ENCODE peak calls at places on chromosomes 4 and X, in nine cellular contexts. A is upper lobe of right lung; F is fibroblast of lung; M is colonic mucosa; Q is brain microvascular endothelial cell; O is mesendoderm; E is bronchial epithelial cell; C is CD8-positive, alpha-beta memory T cell; H is HepG2. T is an unnamed sample. For H3K36me3, the result is how much of the 10 kb centered on the place peaks cover.

GRCh38 chrX:22097295-22097694 is 65.2 kb downstream of the PHEX start:
- DNase-seq in M (no peak), O (no peak), Q (no peak), E (peak), H (no peak), F (peak), C (no peak), A (no peak), T (no peak)

GRCh38 chr4:27289704-27290103 is 429.1 kb downstream of the STIM2 start:
- DNase-seq in C (no peak), O (peak), M (no peak), Q (no peak), H (no peak), A (no peak), F (no peak), E (no peak), T (no peak)

GRCh38 chrX:22800360-22800759 is 199.4 kb upstream of the DDX53 start:
- DNase-seq in A (no peak), F (peak), M (peak), C (no peak), Q (peak), E (peak), H (no peak), O (peak), T (peak)

GRCh38 chr4:5940470-5941203 is 47.8 kb upstream of the CRMP1 start:
- DNase-seq in H (peak), O (peak), Q (peak), F (no peak), E (peak), C (no peak), A (peak), M (no peak), T (peak)

GRCh38 chr4:24775209-24775608 is 20.2 kb upstream of the SOD3 start:
- DNase-seq in A (no peak), F (peak), H (no peak), C (no peak), Q (no peak), E (no peak), M (no peak), O (no peak), T (no peak)

GRCh38 chr4:111871802-111872201 is 273.5 kb upstream of the FAM241A start:
- DNase-seq in M (no peak), C (no peak), O (peak), A (no peak), E (no peak), H (no peak), Q (no peak), F (no peak), T (no peak)

GRCh38 chr4:3866813-3867129 is 100.6 kb downstream of the ADRA2C start:
- DNase-seq in A (peak), O (no peak), M (no peak), E (no peak), C (no peak), Q (no peak), F (no peak), H (no peak), T (no peak)

GRCh38 chrX:65668362-65669310 is 1.2 kb downstream of the MSN start:
- DNase-seq in M (peak), H (no peak), E (peak), C (peak), F (peak), Q (peak), O (peak), A (peak), T (peak)

GRCh38 chrX:110435191-110435590 is 76.5 kb downstream of the RTL9 start:
- DNase-seq in O (no peak), M (no peak), A (no peak), C (no peak), Q (no peak), H (no peak), E (no peak), F (no peak), T (no peak)

GRCh38 chr4:57916479-57916878 is 806.3 kb upstream of the IGFBP7 start:
- DNase-seq in Q (no peak), F (no peak), C (no peak), A (no peak), M (no peak), H (no peak), E (no peak), O (no peak), T (no peak)

GRCh38 chrX:102832661-102833060 is 104.4 kb upstream of the RAB40AL start:
- DNase-seq in O (peak), C (no peak), E (peak), M (no peak), Q (peak), F (peak), H (no peak), A (no peak), T (peak)

GRCh38 chr4:39032218-39033085 is at the start of gene TMEM156:
- DNase-seq in A (no peak), E (peak), M (no peak), Q (peak), H (peak), C (no peak), O (no peak), F (peak), T (no peak)

GRCh38 chr4:174214102-174214878 is 69.2 kb downstream of the FBXO8 start:
- DNase-seq in C (no peak), A (no peak), E (no peak), F (peak), M (no peak), H (no peak), O (peak), Q (no peak), T (peak)

GRCh38 chrX:136210806-136211205 is 40.4 kb downstream of the MAP7D3 start:
- DNase-seq in A (no peak), Q (no peak), O (no peak), M (no peak), C (no peak), F (no peak), H (no peak), E (no peak), T (no peak)

GRCh38 chr4:138401330-138401729 is 159.2 kb upstream of the SLC7A11 start:
- DNase-seq in A (no peak), C (no peak), F (peak), Q (no peak), E (no peak), M (no peak), H (no peak), O (no peak), T (no peak)

GRCh38 chr4:4333265-4333706 is 43.2 kb downstream of the ZBTB49 start:
- DNase-seq in A (peak), C (no peak), E (no peak), F (peak), M (no peak), H (no peak), O (no peak), Q (peak), T (peak)

GRCh38 chr4:161714928-161715327 is 448.9 kb downstream of the FSTL5 start:
- DNase-seq in C (no peak), A (no peak), F (peak), E (no peak), M (no peak), O (no peak), H (no peak), Q (no peak), T (no peak)

GRCh38 chr4:7960017-7960789 is 20.5 kb upstream of the AFAP1 start:
- DNase-seq in F (no peak), O (no peak), M (no peak), E (peak), H (no peak), C (no peak), A (no peak), Q (no peak), T (peak)

GRCh38 chr4:43682551-43682950 is 766.1 kb downstream of the KCTD8 start:
- DNase-seq in F (no peak), E (peak), H (no peak), Q (no peak), M (no peak), O (peak), C (no peak), A (no peak), T (no peak)

GRCh38 chr4:183130328-183131155 is 31.5 kb downstream of the WWC2 start:
- DNase-seq in Q (peak), H (no peak), C (no peak), F (no peak), O (no peak), E (peak), M (no peak), A (no peak), T (no peak)

GRCh38 chr4:142815834-142816233 is 30.3 kb downstream of the INPP4B start:
- DNase-seq in C (no peak), M (no peak), F (peak), O (peak), Q (peak), A (no peak), E (peak), H (no peak), T (no peak)

GRCh38 chrX:42714981-42715688 is 62.8 kb downstream of the PPP1R2C start:
- DNase-seq in F (peak), C (no peak), E (peak), M (peak), O (peak), H (peak), A (peak), Q (no peak), T (peak)

GRCh38 chrX:15177316-15177715 is 92.6 kb downstream of the ASB9 start:
- DNase-seq in Q (no peak), O (no peak), F (no peak), H (no peak), M (no peak), C (no peak), E (no peak), A (no peak), T (no peak)

GRCh38 chr4:145878501-145879435 is 59.9 kb downstream of the ZNF827 start:
- DNase-seq in H (no peak), M (no peak), F (peak), Q (peak), E (no peak), C (no peak), O (no peak), A (no peak), T (no peak)

GRCh38 chr4:11769425-11769824 is 340.7 kb upstream of the HS3ST1 start:
- DNase-seq in C (no peak), E (peak), H (no peak), O (no peak), F (peak), A (no peak), Q (peak), M (no peak), T (peak)

GRCh38 chr4:8157496-8157895 is 1.1 kb downstream of the ABLIM2 start:
- DNase-seq in H (no peak), O (no peak), M (no peak), E (no peak), Q (no peak), C (no peak), F (no peak), A (no peak), T (no peak)

GRCh38 chr4:8821151-8821950 is 50.3 kb downstream of the HMX1 start:
- DNase-seq in Q (no peak), M (peak), F (no peak), A (peak), E (no peak), O (no peak), C (no peak), H (no peak), T (no peak)

GRCh38 chrX:1464282-1465131 is 11.8 kb upstream of the ASMTL start:
- DNase-seq in H (no peak), A (peak), E (no peak), Q (no peak), M (no peak), C (no peak), F (no peak), O (no peak), T (no peak)

GRCh38 chr4:6724461-6725111 is 8.6 kb downstream of the BLOC1S4 start:
- DNase-seq in E (no peak), F (no peak), H (no peak), C (no peak), M (no peak), Q (peak), O (no peak), A (no peak), T (no peak)

GRCh38 chr4:184437988-184438774 is 36.2 kb downstream of the IRF2 start:
- DNase-seq in C (no peak), F (no peak), E (no peak), H (no peak), O (no peak), M (no peak), A (no peak), Q (no peak), T (no peak)

GRCh38 chrX:132774312-132774711 is 184.1 kb downstream of the HS6ST2 start:
- DNase-seq in A (no peak), Q (no peak), M (no peak), F (no peak), E (peak), O (no peak), C (no peak), H (no peak), T (no peak)

GRCh38 chr4:24413311-24413784 is 171.0 kb downstream of the DHX15 start:
- DNase-seq in F (no peak), H (no peak), C (no peak), Q (no peak), E (no peak), A (no peak), O (peak), M (no peak), T (no peak)

GRCh38 chr4:185115827-185116232 is 27.2 kb upstream of the SLC25A4 start:
- DNase-seq in C (no peak), E (no peak), O (peak), F (peak), A (peak), Q (peak), H (peak), M (peak), T (no peak)

GRCh38 chrX:8731579-8732395 is at the start of gene ANOS1:
- DNase-seq in A (peak), E (no peak), F (peak), Q (no peak), H (no peak), M (no peak), C (no peak), O (peak), T (peak)

GRCh38 chrX:129965166-129965565 is 17.3 kb upstream of the BCORL1 start:
- DNase-seq in O (no peak), E (no peak), A (no peak), M (no peak), Q (no peak), C (no peak), H (no peak), F (no peak), T (no peak)
- H3K36me3 ChIP-seq in O (under half), E (under half), A (under half), M (under half), Q (under half), C (under half), H (under half), F (under half), T (under half)

DNA sequence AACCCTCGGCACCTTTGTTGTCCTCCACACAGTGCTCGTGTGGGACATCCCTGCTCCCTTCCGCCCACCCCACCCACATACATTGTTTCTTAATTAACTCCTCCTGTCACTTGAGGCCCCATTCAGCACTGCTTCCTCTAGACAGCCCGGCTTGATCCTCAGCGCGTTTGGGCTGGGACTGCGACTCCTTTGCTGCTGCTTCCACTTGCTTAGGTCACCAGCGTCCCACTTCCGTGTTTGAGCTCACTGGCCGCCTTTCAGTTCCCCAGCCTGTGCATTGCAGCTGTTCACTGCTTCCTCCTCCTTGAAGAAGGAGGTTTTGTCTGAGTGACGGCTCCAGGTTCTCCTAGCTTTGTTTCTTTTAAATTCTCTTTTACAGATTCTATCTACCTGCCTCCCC is 16.1 kb downstream of the RNF4 start:
- DNase-seq in M (peak), E (peak), Q (no peak), C (peak), F (no peak), O (no peak), H (no peak), A (peak), T (no peak)
- H3K36me3 ChIP-seq in M (under half), E (under half), Q (under half), C (under half), F (under half), O (under half), H (under half), A (under half), T (under half)

GRCh38 chr4:84733343-84734033 is 150.6 kb downstream of the CDS1 start:
- DNase-seq in E (no peak), A (no peak), O (no peak), M (no peak), F (no peak), C (no peak), H (no peak), Q (no peak), T (no peak)
- H3K36me3 ChIP-seq in E (under half), A (half or more), O (under half), M (under half), F (under half), C (under half), H (under half), Q (under half), T (under half)

DNA sequence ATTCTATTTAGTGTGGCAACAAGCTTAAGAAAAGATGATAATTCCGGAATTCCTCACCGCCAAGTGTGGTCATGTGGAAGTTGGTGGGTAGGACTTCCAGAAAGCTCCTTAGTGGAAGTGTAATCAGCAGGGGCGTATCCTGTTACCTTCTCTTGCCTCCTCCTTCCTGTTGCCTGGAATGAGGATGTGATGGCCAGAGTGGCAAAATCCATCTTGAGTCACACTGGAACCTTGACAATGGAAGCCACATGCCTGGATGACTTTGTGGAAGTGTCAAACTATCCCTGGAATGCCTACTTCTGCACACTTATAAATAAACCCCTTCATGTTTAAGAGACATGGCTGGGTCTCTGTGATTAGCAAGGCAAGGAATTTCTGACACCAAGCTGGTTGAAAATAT is 191.0 kb downstream of the PRDM5 start:
- DNase-seq in H (no peak), M (no peak), A (no peak), F (no peak), Q (no peak), O (peak), E (peak), C (no peak), T (no peak)
- H3K36me3 ChIP-seq in H (under half), M (under half), A (under half), F (under half), Q (under half), O (under half), E (under half), C (under half), T (under half)

GRCh38 chr4:68316193-68316969 is 33.5 kb downstream of the YTHDC1 start:
- DNase-seq in H (no peak), F (no peak), Q (no peak), M (no peak), C (no peak), O (peak), A (no peak), E (no peak), T (no peak)
- H3K36me3 ChIP-seq in H (under half), F (under half), Q (under half), M (under half), C (half or more), O (under half), A (half or more), E (under half), T (half or more)

DNA sequence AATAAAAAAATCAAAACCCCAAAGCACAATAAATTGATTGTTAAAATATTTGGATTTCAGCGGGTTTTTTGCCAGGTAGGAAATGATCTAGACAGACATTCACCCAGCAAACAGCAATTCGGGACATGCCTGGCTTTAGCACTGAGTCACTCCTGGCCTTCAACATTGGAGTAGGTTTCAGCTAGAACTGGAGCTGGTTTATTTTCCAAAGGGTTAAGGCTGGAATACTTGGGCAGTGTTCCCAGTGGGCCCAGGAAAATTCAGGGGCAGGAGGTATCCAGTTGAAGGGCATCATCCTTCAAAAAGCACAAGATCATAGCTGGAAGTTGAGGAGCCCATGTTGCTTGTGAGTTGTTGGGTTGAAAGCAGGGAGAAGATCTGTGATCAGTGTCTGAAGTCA is 41.0 kb downstream of the TXLNG start:
- DNase-seq in A (no peak), H (no peak), C (no peak), M (no peak), F (no peak), E (peak), O (no peak), Q (no peak), T (peak)
- H3K36me3 ChIP-seq in A (under half), H (under half), C (under half), M (under half), F (under half), E (under half), O (under half), Q (under half), T (under half)

GRCh38 chr4:36086387-36086786 is 157.9 kb downstream of the ARAP2 start:
- DNase-seq in H (no peak), Q (no peak), O (no peak), E (no peak), M (no peak), F (no peak), A (no peak), C (no peak), T (no peak)
- H3K36me3 ChIP-seq in H (under half), Q (under half), O (under half), E (under half), M (under half), F (under half), A (under half), C (under half), T (under half)

GRCh38 chr4:1235381-1236102 is 13.4 kb downstream of the CTBP1 start:
- DNase-seq in M (no peak), E (no peak), Q (no peak), F (no peak), H (no peak), O (no peak), A (peak), C (no peak), T (no peak)
- H3K36me3 ChIP-seq in M (under half), E (under half), Q (half or more), F (half or more), H (half or more), O (under half), A (half or more), C (under half), T (under half)

T was measured in MG63.